ENCODE peak calls at places on chromosomes 11 and 22, in five cellular contexts. C, R, K, G and E are unnamed samples.

GRCh38 chr22:48677168-48677520 is 1150.5 kb downstream of the BRD1 start:
- DNase-seq in C (no peak), R (no peak), K (no peak), G (no peak), E (no peak)

GRCh38 chr11:62921573-62922188 is 518 bp upstream of the CHRM1 start:
- DNase-seq in C (no peak), R (no peak), K (peak), G (no peak), E (no peak)

GRCh38 chr11:76161261-76161961 is 44.9 kb downstream of the WNT11 start:
- DNase-seq in C (no peak), R (no peak), K (no peak), G (no peak), E (no peak)

GRCh38 chr11:109783842-109784241 is 309.4 kb upstream of the ZC3H12C start:
- DNase-seq in C (no peak), R (no peak), K (no peak), G (no peak), E (no peak)

GRCh38 chr11:69943066-69943465 is 123.8 kb upstream of the FGF3 start:
- DNase-seq in C (no peak), R (no peak), K (peak), G (no peak), E (no peak)

GRCh38 chr22:41504397-41504796 is 35.5 kb downstream of the ACO2 start:
- DNase-seq in C (no peak), R (no peak), K (peak), G (no peak), E (no peak)

GRCh38 chr11:107370390-107370789 is 87.2 kb downstream of the CWF19L2 start:
- DNase-seq in C (no peak), R (peak), K (no peak), G (no peak), E (no peak)

GRCh38 chr11:72278911-72279310 is 34.9 kb upstream of the PHOX2A start:
- DNase-seq in C (no peak), R (peak), K (no peak), G (no peak), E (no peak)

GRCh38 chr11:8079111-8079675 is 1.8 kb upstream of the TUB start:
- DNase-seq in C (no peak), R (no peak), K (no peak), G (no peak), E (no peak)

GRCh38 chr22:47199261-47199948 is 437.0 kb downstream of the TBC1D22A start:
- DNase-seq in C (peak), R (no peak), K (no peak), G (no peak), E (no peak)

GRCh38 chr22:23773247-23774113 is 831 bp downstream of the MMP11 start:
- DNase-seq in C (no peak), R (no peak), K (peak), G (no peak), E (no peak)

GRCh38 chr22:49006207-49007012 is 821.3 kb downstream of the BRD1 start:
- DNase-seq in C (peak), R (no peak), K (no peak), G (no peak), E (no peak)

GRCh38 chr11:64649304-64649703 is 58.3 kb downstream of the SLC22A12 start:
- DNase-seq in C (peak), R (no peak), K (no peak), G (no peak), E (no peak)

GRCh38 chr11:96397863-96398262 is 8.1 kb downstream of the JRKL start:
- DNase-seq in C (no peak), R (no peak), K (no peak), G (no peak), E (no peak)

GRCh38 chr11:130647371-130647770 is 198.9 kb downstream of the ADAMTS15 start:
- DNase-seq in C (no peak), R (no peak), K (no peak), G (no peak), E (no peak)

GRCh38 chr11:38547464-38547863 is 1949.4 kb upstream of the RAG2 start:
- DNase-seq in C (no peak), R (peak), K (no peak), G (no peak), E (no peak)

GRCh38 chr11:132409591-132410375 is 1039.4 kb downstream of the NTM start:
- DNase-seq in C (no peak), R (no peak), K (no peak), G (no peak), E (no peak)

GRCh38 chr22:30877662-30878515 is 90.7 kb downstream of the MORC2 start:
- DNase-seq in C (no peak), R (no peak), K (no peak), G (no peak), E (no peak)

GRCh38 chr11:13680501-13681264 is 12.2 kb downstream of the FAR1 start:
- DNase-seq in C (no peak), R (no peak), K (no peak), G (no peak), E (no peak)

GRCh38 chr11:74370122-74370521 is 28.1 kb downstream of the PGM2L1 start:
- DNase-seq in C (no peak), R (no peak), K (no peak), G (no peak), E (no peak)

GRCh38 chr11:10376061-10376460 is 71.2 kb downstream of the ADM start:
- DNase-seq in C (no peak), R (no peak), K (no peak), G (no peak), E (no peak)

GRCh38 chr11:79100093-79100704 is 340.6 kb downstream of the TENM4 start:
- DNase-seq in C (peak), R (peak), K (peak), G (no peak), E (no peak)

GRCh38 chr11:61695917-61696316 is 15.7 kb downstream of the DAGLA start:
- DNase-seq in C (no peak), R (peak), K (peak), G (no peak), E (no peak)

GRCh38 chr11:74842967-74843366 is 94.3 kb downstream of the RNF169 start:
- DNase-seq in C (peak), R (no peak), K (no peak), G (no peak), E (no peak)

GRCh38 chr22:37492428-37493344 is 6.5 kb upstream of the MFNG start:
- DNase-seq in C (peak), R (peak), K (peak), G (peak), E (peak)

GRCh38 chr11:61598886-61599868 is 18.3 kb upstream of the SYT7 start:
- DNase-seq in C (peak), R (peak), K (no peak), G (no peak), E (no peak)

GRCh38 chr22:26887456-26887855 is 230.1 kb downstream of the MIAT start:
- DNase-seq in C (no peak), R (peak), K (no peak), G (no peak), E (no peak)

GRCh38 chr11:111299111-111300026 is 1.0 kb downstream of the POU2AF3 start:
- DNase-seq in C (peak), R (peak), K (no peak), G (no peak), E (peak)

GRCh38 chr11:20367313-20367948 is 3.9 kb downstream of the HTATIP2 start:
- DNase-seq in C (no peak), R (peak), K (peak), G (no peak), E (no peak)

GRCh38 chr22:27718186-27719032 is 83.1 kb downstream of the MN1 start:
- DNase-seq in C (peak), R (peak), K (peak), G (no peak), E (no peak)

GRCh38 chr22:38788016-38788415 is 5.9 kb downstream of the DNAL4 start:
- DNase-seq in C (no peak), R (peak), K (no peak), G (no peak), E (no peak)
- H3K4ac ChIP-seq in C (no peak), R (peak), K (no peak), G (no peak), E (no peak)

GRCh38 chr11:125887373-125888324 is at the start of gene HYLS1:
- DNase-seq in C (peak), R (peak), K (peak), G (peak), E (peak)
- H3K23ac ChIP-seq in C (no peak), R (peak), K (no peak), G (no peak), E (peak)

GRCh38 chr11:87125257-87125656 is 87.5 kb downstream of the TMEM135 start:
- DNase-seq in C (no peak), R (no peak), K (no peak), G (no peak), E (no peak)
- H2BK12ac ChIP-seq in C (no peak), R (no peak), K (no peak), G (no peak), E (no peak)

GRCh38 chr22:44588348-44588747 is 90.3 kb upstream of the RTL6 start:
- DNase-seq in C (no peak), R (no peak), K (no peak), G (no peak), E (no peak)
- H3K4ac ChIP-seq in C (no peak), R (no peak), K (no peak), G (no peak), E (no peak)

GRCh38 chr11:4441500-4441899 is 7.6 kb upstream of the OR52K2 start:
- DNase-seq in C (no peak), R (no peak), K (no peak), G (no peak), E (no peak)
- H3K23ac ChIP-seq in C (no peak), R (no peak), K (no peak), G (no peak), E (no peak)